ENCODE peak calls at places on chromosomes 16 and 17, in nine cellular contexts. One of them, this sample, is unnamed.

GRCh38 chr17:72569193-72569946 is 448.6 kb downstream of the SOX9 start:
- DNase-seq in heart right ventricle: no peak
- DNase-seq in AG04450: no peak
- DNase-seq in mucosa of descending colon: peak; percentile 71
- DNase-seq in A549: no peak
- DNase-seq in adrenal gland: no peak
- DNase-seq in AG10803: no peak
- DNase-seq in choroid plexus epithelial cell: no peak
- DNase-seq in RWPE2: no peak
- DNase-seq in this sample: no peak

GRCh38 chr17:58630883-58631522 is 60.8 kb downstream of the TEX14 start:
- DNase-seq in heart right ventricle: peak; percentile 6
- DNase-seq in AG04450: no peak
- DNase-seq in mucosa of descending colon: no peak
- DNase-seq in A549: no peak
- DNase-seq in adrenal gland: no peak
- DNase-seq in AG10803: no peak
- DNase-seq in choroid plexus epithelial cell: no peak
- DNase-seq in RWPE2: no peak
- DNase-seq in this sample: no peak

GRCh38 chr16:79870016-79870886 is 269.7 kb upstream of the MAF start:
- DNase-seq in heart right ventricle: no peak
- DNase-seq in AG04450: no peak
- DNase-seq in mucosa of descending colon: no peak
- DNase-seq in A549: no peak
- DNase-seq in adrenal gland: no peak
- DNase-seq in AG10803: no peak
- DNase-seq in choroid plexus epithelial cell: no peak
- DNase-seq in RWPE2: no peak
- DNase-seq in this sample: no peak

GRCh38 chr16:29111421-29111820 is 126.6 kb downstream of the LAT start:
- DNase-seq in heart right ventricle: no peak
- DNase-seq in AG04450: no peak
- DNase-seq in mucosa of descending colon: no peak
- DNase-seq in A549: no peak
- DNase-seq in adrenal gland: no peak
- DNase-seq in AG10803: no peak
- DNase-seq in choroid plexus epithelial cell: no peak
- DNase-seq in RWPE2: no peak
- DNase-seq in this sample: no peak

GRCh38 chr17:68939195-68939594 is 16.0 kb downstream of the ABCA8 start:
- DNase-seq in heart right ventricle: no peak
- DNase-seq in AG04450: no peak
- DNase-seq in mucosa of descending colon: no peak
- DNase-seq in A549: no peak
- DNase-seq in adrenal gland: no peak
- DNase-seq in AG10803: no peak
- DNase-seq in choroid plexus epithelial cell: no peak
- DNase-seq in RWPE2: no peak
- DNase-seq in this sample: no peak

GRCh38 chr16:51487880-51488279 is 336.8 kb upstream of the SALL1 start:
- DNase-seq in heart right ventricle: no peak
- DNase-seq in AG04450: no peak
- DNase-seq in mucosa of descending colon: no peak
- DNase-seq in A549: no peak
- DNase-seq in adrenal gland: no peak
- DNase-seq in AG10803: no peak
- DNase-seq in choroid plexus epithelial cell: no peak
- DNase-seq in RWPE2: no peak
- DNase-seq in this sample: no peak

GRCh38 chr16:88701541-88702363 is 4.5 kb downstream of the RNF166 start:
- DNase-seq in heart right ventricle: peak; percentile 45
- DNase-seq in AG04450: no peak
- DNase-seq in mucosa of descending colon: no peak
- DNase-seq in A549: no peak
- DNase-seq in adrenal gland: no peak
- DNase-seq in AG10803: no peak
- DNase-seq in choroid plexus epithelial cell: no peak
- DNase-seq in RWPE2: no peak
- DNase-seq in this sample: no peak

GRCh38 chr16:57863434-57864160 is 61.3 kb upstream of the KIFC3 start:
- DNase-seq in heart right ventricle: peak; percentile 75
- DNase-seq in AG04450: peak; percentile 45
- DNase-seq in mucosa of descending colon: peak; percentile 54
- DNase-seq in A549: peak; percentile 65
- DNase-seq in adrenal gland: peak; percentile 59
- DNase-seq in AG10803: peak; percentile 81
- DNase-seq in choroid plexus epithelial cell: peak; percentile 92
- DNase-seq in RWPE2: no peak
- DNase-seq in this sample: peak; percentile 86

GRCh38 chr16:26688105-26688504 is 378.6 kb upstream of the C16orf82 start:
- DNase-seq in heart right ventricle: no peak
- DNase-seq in AG04450: no peak
- DNase-seq in mucosa of descending colon: no peak
- DNase-seq in A549: no peak
- DNase-seq in adrenal gland: no peak
- DNase-seq in AG10803: no peak
- DNase-seq in choroid plexus epithelial cell: no peak
- DNase-seq in RWPE2: no peak
- DNase-seq in this sample: no peak

GRCh38 chr16:69513180-69513966 is 52.4 kb upstream of the NFAT5 start:
- DNase-seq in heart right ventricle: no peak
- DNase-seq in AG04450: peak; percentile 10
- DNase-seq in mucosa of descending colon: no peak
- DNase-seq in A549: no peak
- DNase-seq in adrenal gland: no peak
- DNase-seq in AG10803: peak; percentile 93
- DNase-seq in choroid plexus epithelial cell: no peak
- DNase-seq in RWPE2: peak; percentile 86
- DNase-seq in this sample: peak; percentile 58

GRCh38 chr17:38358586-38359513 is 7.2 kb downstream of the SOCS7 start:
- DNase-seq in heart right ventricle: no peak
- DNase-seq in AG04450: no peak
- DNase-seq in mucosa of descending colon: no peak
- DNase-seq in A549: no peak
- DNase-seq in adrenal gland: no peak
- DNase-seq in AG10803: peak; percentile 36
- DNase-seq in choroid plexus epithelial cell: no peak
- DNase-seq in RWPE2: no peak
- DNase-seq in this sample: no peak

GRCh38 chr16:85246473-85246872 is 134.2 kb upstream of the CIBAR2 start:
- DNase-seq in heart right ventricle: no peak
- DNase-seq in AG04450: no peak
- DNase-seq in mucosa of descending colon: no peak
- DNase-seq in A549: no peak
- DNase-seq in adrenal gland: no peak
- DNase-seq in AG10803: no peak
- DNase-seq in choroid plexus epithelial cell: no peak
- DNase-seq in RWPE2: no peak
- DNase-seq in this sample: no peak

GRCh38 chr16:50213939-50214519 is 52.3 kb upstream of the ADCY7 start:
- DNase-seq in heart right ventricle: no peak
- DNase-seq in AG04450: no peak
- DNase-seq in mucosa of descending colon: no peak
- DNase-seq in A549: peak; percentile 52
- DNase-seq in adrenal gland: no peak
- DNase-seq in AG10803: peak; percentile 50
- DNase-seq in choroid plexus epithelial cell: peak; percentile 73
- DNase-seq in RWPE2: no peak
- DNase-seq in this sample: peak; percentile 78

GRCh38 chr17:37506678-37507077 is 17.0 kb downstream of the DUSP14 start:
- DNase-seq in heart right ventricle: no peak
- DNase-seq in AG04450: no peak
- DNase-seq in mucosa of descending colon: no peak
- DNase-seq in A549: peak; percentile 83
- DNase-seq in adrenal gland: no peak
- DNase-seq in AG10803: no peak
- DNase-seq in choroid plexus epithelial cell: peak; percentile 60
- DNase-seq in RWPE2: no peak
- DNase-seq in this sample: no peak

GRCh38 chr17:44672479-44673093 is 16.3 kb downstream of the MEIOC start:
- DNase-seq in heart right ventricle: no peak
- DNase-seq in AG04450: no peak
- DNase-seq in mucosa of descending colon: no peak
- DNase-seq in A549: peak; percentile 60
- DNase-seq in adrenal gland: no peak
- DNase-seq in AG10803: peak; percentile 45
- DNase-seq in choroid plexus epithelial cell: peak; percentile 58
- DNase-seq in RWPE2: no peak
- DNase-seq in this sample: peak; percentile 55

GRCh38 chr17:64387545-64388171 is 3.0 kb downstream of the PECAM1 start:
- DNase-seq in heart right ventricle: peak; percentile 37
- DNase-seq in AG04450: no peak
- DNase-seq in mucosa of descending colon: no peak
- DNase-seq in A549: no peak
- DNase-seq in adrenal gland: no peak
- DNase-seq in AG10803: no peak
- DNase-seq in choroid plexus epithelial cell: no peak
- DNase-seq in RWPE2: no peak
- DNase-seq in this sample: no peak

GRCh38 chr17:35243459-35244204 is 760 bp downstream of the SLFN5 start:
- DNase-seq in heart right ventricle: peak; percentile 55
- DNase-seq in AG04450: no peak
- DNase-seq in mucosa of descending colon: peak; percentile 45
- DNase-seq in A549: peak; percentile 40
- DNase-seq in adrenal gland: peak; percentile 41
- DNase-seq in AG10803: peak; percentile 72
- DNase-seq in choroid plexus epithelial cell: peak; percentile 73
- DNase-seq in RWPE2: no peak
- DNase-seq in this sample: peak; percentile 83

GRCh38 chr17:59329558-59330313 is 1.7 kb upstream of the YPEL2 start:
- DNase-seq in heart right ventricle: peak; percentile 76
- DNase-seq in AG04450: peak; percentile 49
- DNase-seq in mucosa of descending colon: peak; percentile 56
- DNase-seq in A549: peak; percentile 83
- DNase-seq in adrenal gland: peak; percentile 55
- DNase-seq in AG10803: peak; percentile 91
- DNase-seq in choroid plexus epithelial cell: peak; percentile 94
- DNase-seq in RWPE2: no peak
- DNase-seq in this sample: peak; percentile 89

GRCh38 chr17:50147841-50148225 is 2.6 kb downstream of the PPP1R9B start:
- DNase-seq in heart right ventricle: no peak
- DNase-seq in AG04450: no peak
- DNase-seq in mucosa of descending colon: no peak
- DNase-seq in A549: no peak
- DNase-seq in adrenal gland: no peak
- DNase-seq in AG10803: peak; percentile 48
- DNase-seq in choroid plexus epithelial cell: no peak
- DNase-seq in RWPE2: no peak
- DNase-seq in this sample: no peak
- H3K4me3 ChIP-seq in heart right ventricle: peak overlapping the region; percentile 90
- H3K4me3 ChIP-seq in AG04450: peak overlapping the region; percentile 79
- H3K4me3 ChIP-seq in mucosa of descending colon: no peak overlapping the region
- H3K4me3 ChIP-seq in A549: peak overlapping the region; percentile 86
- H3K4me3 ChIP-seq in adrenal gland: peak overlapping the region; percentile 60
- H3K4me3 ChIP-seq in AG10803: peak overlapping the region; percentile 79
- H3K4me3 ChIP-seq in choroid plexus epithelial cell: peak overlapping the region; percentile 86
- H3K4me3 ChIP-seq in RWPE2: peak overlapping the region; percentile 89
- H3K4me3 ChIP-seq in this sample: peak overlapping the region; percentile 81

DNA sequence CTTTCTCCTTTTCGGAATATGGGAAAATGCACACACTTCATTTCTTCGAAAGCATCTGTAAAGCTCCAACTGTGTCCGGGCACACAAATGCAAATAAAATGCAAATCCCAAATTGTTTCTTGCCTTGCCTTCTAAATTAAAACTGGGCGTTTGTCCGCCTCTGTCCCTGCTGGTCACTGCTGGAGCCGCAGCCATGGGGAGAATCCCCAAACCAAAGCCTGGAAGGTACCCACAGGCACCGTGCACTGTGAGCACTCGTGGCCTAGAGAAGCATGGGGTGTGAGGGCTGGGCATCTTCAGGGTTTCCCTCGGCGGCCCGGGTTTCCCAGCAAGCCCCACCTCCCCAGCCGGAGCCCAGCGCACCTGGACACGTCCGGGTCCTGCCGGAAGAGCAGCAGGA is 2.9 kb downstream of the SLC47A2 start:
- DNase-seq in heart right ventricle: no peak
- DNase-seq in AG04450: no peak
- DNase-seq in mucosa of descending colon: no peak
- DNase-seq in A549: no peak
- DNase-seq in adrenal gland: no peak
- DNase-seq in AG10803: no peak
- DNase-seq in choroid plexus epithelial cell: no peak
- DNase-seq in RWPE2: no peak
- DNase-seq in this sample: no peak
- TF ChIP-seq CTCF in heart right ventricle: no peak
- TF ChIP-seq CTCF in AG04450: peak; percentile 36
- TF ChIP-seq CTCF in mucosa of descending colon: no peak
- TF ChIP-seq CTCF in A549: no peak
- TF ChIP-seq CTCF in adrenal gland: no peak
- TF ChIP-seq CTCF in AG10803: peak; percentile 27
- TF ChIP-seq CTCF in choroid plexus epithelial cell: peak; percentile 36
- TF ChIP-seq CTCF in RWPE2: no peak
- TF ChIP-seq CTCF in this sample: peak; percentile 32

DNA sequence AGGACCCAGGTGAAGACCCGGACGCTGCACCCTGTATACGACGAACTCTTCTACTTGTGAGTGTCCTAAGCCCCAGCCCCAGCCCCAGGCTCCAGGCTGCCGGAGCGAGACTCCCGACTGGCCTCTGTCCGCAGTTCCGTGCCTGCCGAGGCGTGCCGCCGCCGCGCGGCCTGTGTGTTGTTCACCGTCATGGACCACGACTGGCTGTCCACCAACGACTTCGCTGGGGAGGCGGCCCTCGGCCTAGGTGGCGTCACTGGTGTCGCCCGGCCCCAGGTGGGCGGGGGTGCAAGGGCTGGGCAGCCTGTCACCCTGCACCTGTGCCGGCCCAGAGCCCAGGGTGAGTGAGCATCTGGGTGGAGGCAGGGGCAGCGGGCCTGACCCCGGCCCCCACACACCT is 3.7 kb downstream of the TSR3 start:
- DNase-seq in heart right ventricle: no peak
- DNase-seq in AG04450: no peak
- DNase-seq in mucosa of descending colon: no peak
- DNase-seq in A549: no peak
- DNase-seq in adrenal gland: no peak
- DNase-seq in AG10803: no peak
- DNase-seq in choroid plexus epithelial cell: no peak
- DNase-seq in RWPE2: no peak
- DNase-seq in this sample: no peak
- H3K4me3 ChIP-seq in heart right ventricle: no peak overlapping the region
- H3K4me3 ChIP-seq in AG04450: no peak overlapping the region
- H3K4me3 ChIP-seq in mucosa of descending colon: no peak overlapping the region
- H3K4me3 ChIP-seq in A549: no peak overlapping the region
- H3K4me3 ChIP-seq in adrenal gland: no peak overlapping the region
- H3K4me3 ChIP-seq in AG10803: no peak overlapping the region
- H3K4me3 ChIP-seq in choroid plexus epithelial cell: no peak overlapping the region
- H3K4me3 ChIP-seq in RWPE2: no peak overlapping the region
- H3K4me3 ChIP-seq in this sample: no peak overlapping the region

DNA sequence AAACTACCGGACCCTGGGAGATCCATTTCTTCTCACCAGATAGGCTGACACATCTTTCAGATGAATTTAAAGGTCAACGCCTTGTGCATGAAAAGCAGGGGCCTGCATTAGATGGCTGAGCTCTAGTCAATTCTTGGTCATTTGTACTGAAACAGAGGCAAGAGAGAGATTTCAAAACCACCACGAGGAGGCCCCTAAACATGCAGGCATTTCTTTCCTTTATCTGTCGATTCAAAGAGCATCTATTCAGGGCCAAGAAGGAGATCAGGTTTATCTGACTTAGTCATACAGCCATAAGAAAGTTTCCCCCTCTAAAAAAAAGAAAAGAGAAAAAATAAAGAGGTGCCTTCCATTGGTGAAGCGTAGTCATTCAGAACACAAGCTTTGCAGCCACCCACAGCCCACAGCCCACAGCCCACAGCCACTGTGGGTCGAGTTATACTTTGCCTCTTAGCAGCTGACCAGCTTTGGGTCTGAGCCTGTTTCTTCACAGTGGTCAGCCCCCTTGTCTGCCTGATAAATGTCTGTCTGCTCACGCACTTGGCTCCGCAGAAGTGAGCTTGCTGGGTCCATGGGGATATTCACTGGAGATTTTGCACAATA is 207.5 kb downstream of the CDH13 start:
- DNase-seq in heart right ventricle: no peak
- DNase-seq in AG04450: no peak
- DNase-seq in mucosa of descending colon: no peak
- DNase-seq in A549: no peak
- DNase-seq in adrenal gland: no peak
- DNase-seq in AG10803: no peak
- DNase-seq in choroid plexus epithelial cell: no peak
- DNase-seq in RWPE2: no peak
- DNase-seq in this sample: peak; percentile 74
- TF ChIP-seq CTCF in heart right ventricle: no peak
- TF ChIP-seq CTCF in AG04450: peak; percentile 31
- TF ChIP-seq CTCF in mucosa of descending colon: no peak
- TF ChIP-seq CTCF in A549: no peak
- TF ChIP-seq CTCF in adrenal gland: no peak
- TF ChIP-seq CTCF in AG10803: no peak
- TF ChIP-seq CTCF in choroid plexus epithelial cell: no peak
- TF ChIP-seq CTCF in RWPE2: no peak
- TF ChIP-seq CTCF in this sample: peak; percentile 43